ENCODE peak calls at places on chromosomes 7 and 10, in ten cellular contexts. D is stimulated activated CD4-positive, alpha-beta T cell treated with anti-CD3 and anti-CD28 coated beads, Interleukin-2, amount 100 ng/mL, for 24 hours; E is GDM1; X is KBM-7; B is occipital lobe; A is activated naive CD4-positive, alpha-beta T cell treated with Interleukin-2 at 50 U/mL for 16 hours; G is kidney; Z is stimulated activated CD8-positive, alpha-beta memory T cell treated with anti-CD3 and anti-CD28 coated beads, Interleukin-4, amount 100 ng/mL, for 48 hours; Y is uterus; F is right cardiac atrium. Q is an unnamed sample.
A peak's percentile ranks its signal among the peaks of the same experiment; 100 is the strongest.

GRCh38 chr10:82190432-82191260 is 315.7 kb downstream of the NRG3 start:
- DNase-seq in D (no peak), E (no peak), X (no peak), B (no peak), A (no peak), G (no peak), Z (no peak), Y (no peak), F (no peak), Q (no peak)

GRCh38 chr7:3243256-3243655 is 57.8 kb upstream of the SDK1 start:
- DNase-seq in D (no peak), E (no peak), X (no peak), B (no peak), A (no peak), G (no peak), Z (no peak), Y (no peak), F (no peak), Q (no peak)

GRCh38 chr7:42105541-42106349 is 131.3 kb downstream of the GLI3 start:
- DNase-seq in D (no peak), E (no peak), X (no peak), B (no peak), A (no peak), G (no peak), Z (no peak), Y (no peak), F (no peak), Q (no peak)

GRCh38 chr10:88707429-88708110 is 1.5 kb downstream of the LIPK start:
- DNase-seq in D (peak; percentile 41), E (no peak), X (no peak), B (no peak), A (no peak), G (no peak), Z (no peak), Y (no peak), F (no peak), Q (no peak)

GRCh38 chr10:77513783-77514331 is 123.8 kb downstream of the KCNMA1 start:
- DNase-seq in D (no peak), E (no peak), X (no peak), B (peak; percentile 70), A (no peak), G (peak; percentile 94), Z (no peak), Y (peak; percentile 63), F (peak; percentile 53), Q (no peak)

GRCh38 chr7:117993377-117994003 is 120.2 kb upstream of the CTTNBP2 start:
- DNase-seq in D (no peak), E (peak; percentile 19), X (peak; percentile 59), B (peak; percentile 38), A (no peak), G (no peak), Z (peak; percentile 24), Y (no peak), F (no peak), Q (no peak)

GRCh38 chr7:26200113-26200443 is 468 bp downstream of the HNRNPA2B1 start:
- DNase-seq in D (peak; percentile 84), E (peak; percentile 48), X (peak; percentile 79), B (peak; percentile 56), A (peak; percentile 80), G (peak; percentile 92), Z (peak; percentile 87), Y (peak; percentile 71), F (peak; percentile 86), Q (peak; percentile 92)

GRCh38 chr7:151079199-151079910 is 1.3 kb downstream of the FASTK start:
- DNase-seq in D (no peak), E (no peak), X (no peak), B (no peak), A (no peak), G (peak; percentile 70), Z (no peak), Y (peak; percentile 16), F (peak; percentile 68), Q (no peak)